ENCODE peak calls at places on chromosome 2, in six cellular contexts. One of them, this sample, is unnamed.

GRCh38 chr2:7845332-7845731 is 836.5 kb upstream of the ID2 start:
- DNase-seq in heart left ventricle: no peak
- DNase-seq in SJSA1: peak
- DNase-seq in GM23248: peak
- DNase-seq in cardiac muscle cell: peak
- DNase-seq in cardiac fibroblast: peak
- DNase-seq in this sample: no peak

GRCh38 chr2:29009711-29010677 is 28.9 kb downstream of the TOGARAM2 start:
- DNase-seq in heart left ventricle: no peak
- DNase-seq in SJSA1: no peak
- DNase-seq in cardiac muscle cell: no peak
- DNase-seq in GM23248: no peak
- DNase-seq in cardiac fibroblast: no peak
- DNase-seq in this sample: no peak

GRCh38 chr2:230870544-230871360 is 6.0 kb downstream of the ITM2C start:
- DNase-seq in SJSA1: no peak
- DNase-seq in GM23248: no peak
- DNase-seq in cardiac muscle cell: no peak
- DNase-seq in cardiac fibroblast: no peak
- DNase-seq in heart left ventricle: no peak
- DNase-seq in this sample: peak

GRCh38 chr2:174802459-174802858 is 38.2 kb upstream of the CHRNA1 start:
- DNase-seq in heart left ventricle: no peak
- DNase-seq in GM23248: peak
- DNase-seq in cardiac fibroblast: no peak
- DNase-seq in cardiac muscle cell: no peak
- DNase-seq in SJSA1: peak
- DNase-seq in this sample: no peak

GRCh38 chr2:238495422-238495821 is 68.7 kb downstream of the ASB1 start:
- DNase-seq in heart left ventricle: no peak
- DNase-seq in cardiac fibroblast: no peak
- DNase-seq in cardiac muscle cell: no peak
- DNase-seq in SJSA1: no peak
- DNase-seq in GM23248: no peak
- DNase-seq in this sample: no peak

GRCh38 chr2:204896146-204896545 is 350.9 kb downstream of the PARD3B start:
- DNase-seq in cardiac muscle cell: no peak
- DNase-seq in cardiac fibroblast: no peak
- DNase-seq in GM23248: no peak
- DNase-seq in SJSA1: no peak
- DNase-seq in heart left ventricle: no peak
- DNase-seq in this sample: no peak

GRCh38 chr2:5696351-5696740 is 4.2 kb downstream of the SOX11 start:
- DNase-seq in SJSA1: no peak
- DNase-seq in cardiac fibroblast: no peak
- DNase-seq in heart left ventricle: no peak
- DNase-seq in GM23248: peak
- DNase-seq in cardiac muscle cell: peak
- DNase-seq in this sample: peak

GRCh38 chr2:166802475-166802874 is 85.8 kb upstream of the XIRP2 start:
- DNase-seq in SJSA1: no peak
- DNase-seq in cardiac fibroblast: no peak
- DNase-seq in cardiac muscle cell: no peak
- DNase-seq in heart left ventricle: no peak
- DNase-seq in GM23248: no peak
- DNase-seq in this sample: peak

GRCh38 chr2:28568533-28568932 is 72.7 kb downstream of the PLB1 start:
- DNase-seq in cardiac muscle cell: no peak
- DNase-seq in SJSA1: peak
- DNase-seq in cardiac fibroblast: peak
- DNase-seq in GM23248: peak
- DNase-seq in heart left ventricle: no peak
- DNase-seq in this sample: no peak

GRCh38 chr2:20440001-20440560 is 6.8 kb upstream of the RHOB start:
- DNase-seq in heart left ventricle: peak
- DNase-seq in SJSA1: no peak
- DNase-seq in cardiac fibroblast: no peak
- DNase-seq in cardiac muscle cell: no peak
- DNase-seq in GM23248: no peak
- DNase-seq in this sample: no peak

GRCh38 chr2:113922335-113922734 is 32.4 kb downstream of the ACTR3 start:
- DNase-seq in cardiac muscle cell: no peak
- DNase-seq in SJSA1: no peak
- DNase-seq in cardiac fibroblast: no peak
- DNase-seq in heart left ventricle: no peak
- DNase-seq in GM23248: no peak
- DNase-seq in this sample: no peak

GRCh38 chr2:236748385-236748784 is 178.8 kb downstream of the ACKR3 start:
- DNase-seq in cardiac muscle cell: peak
- DNase-seq in GM23248: peak
- DNase-seq in SJSA1: no peak
- DNase-seq in cardiac fibroblast: peak
- DNase-seq in heart left ventricle: peak
- DNase-seq in this sample: no peak

GRCh38 chr2:24825883-24826800 is 32.9 kb downstream of the CENPO start:
- DNase-seq in cardiac fibroblast: peak
- DNase-seq in SJSA1: no peak
- DNase-seq in heart left ventricle: no peak
- DNase-seq in cardiac muscle cell: peak
- DNase-seq in GM23248: no peak
- DNase-seq in this sample: no peak

GRCh38 chr2:53640466-53640865 is 127.1 kb upstream of the CHAC2 start:
- DNase-seq in GM23248: no peak
- DNase-seq in heart left ventricle: no peak
- DNase-seq in SJSA1: no peak
- DNase-seq in cardiac muscle cell: no peak
- DNase-seq in cardiac fibroblast: no peak
- DNase-seq in this sample: no peak

GRCh38 chr2:25386662-25387478 is 45.1 kb upstream of the DNMT3A start:
- DNase-seq in cardiac fibroblast: no peak
- DNase-seq in SJSA1: no peak
- DNase-seq in heart left ventricle: no peak
- DNase-seq in GM23248: no peak
- DNase-seq in cardiac muscle cell: no peak
- DNase-seq in this sample: no peak

GRCh38 chr2:151728736-151729415 is 5.4 kb downstream of the NEB start:
- DNase-seq in GM23248: no peak
- DNase-seq in cardiac muscle cell: no peak
- DNase-seq in heart left ventricle: no peak
- DNase-seq in cardiac fibroblast: no peak
- DNase-seq in SJSA1: no peak
- DNase-seq in this sample: no peak

GRCh38 chr2:25285265-25286024 is 56.3 kb downstream of the DNMT3A start:
- DNase-seq in cardiac muscle cell: no peak
- DNase-seq in heart left ventricle: no peak
- DNase-seq in GM23248: no peak
- DNase-seq in SJSA1: no peak
- DNase-seq in cardiac fibroblast: no peak
- DNase-seq in this sample: no peak

DNA sequence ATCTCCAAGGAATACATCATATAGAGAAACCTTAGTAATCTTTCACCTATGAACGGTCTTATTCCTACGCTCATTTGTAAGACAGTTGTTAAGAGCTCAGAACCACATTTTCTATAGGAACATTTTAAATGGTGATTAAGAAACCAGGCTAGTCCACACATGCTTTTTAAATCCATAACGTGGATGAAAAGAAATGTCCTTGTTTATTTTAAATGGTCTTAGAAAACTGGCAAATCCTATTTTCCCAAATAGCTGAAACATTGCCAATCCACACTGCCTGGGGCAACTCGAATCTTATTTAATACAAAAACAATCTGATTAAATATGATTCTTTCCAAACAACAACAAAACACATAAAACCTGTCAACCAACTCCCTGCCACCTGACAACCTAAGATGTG is 23.7 kb downstream of the METTL8 start:
- DNase-seq in cardiac fibroblast: no peak
- DNase-seq in cardiac muscle cell: no peak
- DNase-seq in heart left ventricle: no peak
- DNase-seq in SJSA1: peak
- DNase-seq in GM23248: peak
- DNase-seq in this sample: peak
- H3K4me3 ChIP-seq in cardiac fibroblast: no peak
- H3K4me3 ChIP-seq in cardiac muscle cell: no peak
- H3K4me3 ChIP-seq in heart left ventricle: peak
- H3K4me3 ChIP-seq in SJSA1: no peak
- H3K4me3 ChIP-seq in GM23248: no peak
- H3K4me3 ChIP-seq in this sample: peak

DNA sequence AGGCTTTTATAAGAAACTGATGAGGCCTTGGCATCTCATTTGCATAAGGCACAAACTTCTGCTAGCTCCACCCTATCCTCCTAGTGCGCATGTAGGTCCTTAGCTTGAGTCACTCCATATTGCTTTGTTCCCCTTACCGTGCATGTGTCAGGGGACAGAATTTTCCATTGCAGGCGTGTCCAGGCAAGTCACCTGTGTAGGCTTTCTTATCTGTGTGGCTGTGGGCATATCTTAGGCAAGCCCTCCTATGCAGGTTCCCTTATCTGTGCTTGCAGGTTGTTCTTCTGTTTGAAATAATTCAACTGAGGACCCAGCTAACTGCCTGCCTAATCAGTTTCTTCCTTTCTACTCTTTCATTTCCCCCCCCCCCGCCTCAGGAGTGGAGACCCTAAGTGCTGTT is 63.3 kb upstream of the CDCA7 start:
- DNase-seq in SJSA1: no peak
- DNase-seq in heart left ventricle: no peak
- DNase-seq in cardiac muscle cell: no peak
- DNase-seq in GM23248: no peak
- DNase-seq in cardiac fibroblast: no peak
- DNase-seq in this sample: no peak
- H3K4me3 ChIP-seq in SJSA1: no peak
- H3K4me3 ChIP-seq in heart left ventricle: no peak
- H3K4me3 ChIP-seq in cardiac muscle cell: no peak
- H3K4me3 ChIP-seq in GM23248: no peak
- H3K4me3 ChIP-seq in cardiac fibroblast: no peak
- H3K4me3 ChIP-seq in this sample: no peak

DNA sequence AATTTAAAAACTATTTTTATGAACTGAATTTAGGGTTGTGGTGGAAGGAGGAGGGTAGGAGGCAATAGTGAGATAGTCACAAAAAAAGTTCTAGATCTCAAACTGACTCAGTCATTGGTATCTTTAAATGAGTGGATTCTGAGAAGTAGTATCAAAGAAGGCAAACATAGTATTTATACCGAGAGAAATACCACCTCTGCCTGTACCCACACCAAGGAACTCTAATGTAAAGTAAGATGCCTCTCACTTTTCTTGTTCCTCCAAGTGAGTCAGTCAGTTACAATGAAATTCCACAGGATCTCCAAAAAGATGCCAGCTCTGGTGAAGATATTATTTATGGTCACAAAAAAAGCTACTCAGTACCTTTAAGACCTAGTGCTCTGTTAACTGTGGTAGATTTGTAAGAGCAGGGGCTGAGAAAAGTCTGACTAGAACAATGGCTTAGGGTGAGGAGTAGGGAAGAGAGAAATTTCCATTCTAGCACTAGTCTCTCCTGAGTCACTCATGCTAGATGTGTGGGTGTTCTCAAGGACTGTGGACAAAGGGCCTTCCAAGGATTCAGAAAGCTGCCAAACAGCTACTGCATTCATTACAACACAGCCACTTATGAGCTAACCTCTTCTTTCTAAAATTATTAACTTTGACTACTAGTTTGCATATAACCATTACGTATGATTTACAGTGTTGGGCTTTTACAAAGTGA is 36.3 kb downstream of the YWHAQ start:
- DNase-seq in cardiac fibroblast: peak
- DNase-seq in SJSA1: peak
- DNase-seq in heart left ventricle: no peak
- DNase-seq in GM23248: peak
- DNase-seq in cardiac muscle cell: peak
- DNase-seq in this sample: no peak
- H3K4me3 ChIP-seq in cardiac fibroblast: no peak
- H3K4me3 ChIP-seq in SJSA1: no peak
- H3K4me3 ChIP-seq in heart left ventricle: no peak
- H3K4me3 ChIP-seq in GM23248: peak
- H3K4me3 ChIP-seq in cardiac muscle cell: no peak
- H3K4me3 ChIP-seq in this sample: no peak

DNA sequence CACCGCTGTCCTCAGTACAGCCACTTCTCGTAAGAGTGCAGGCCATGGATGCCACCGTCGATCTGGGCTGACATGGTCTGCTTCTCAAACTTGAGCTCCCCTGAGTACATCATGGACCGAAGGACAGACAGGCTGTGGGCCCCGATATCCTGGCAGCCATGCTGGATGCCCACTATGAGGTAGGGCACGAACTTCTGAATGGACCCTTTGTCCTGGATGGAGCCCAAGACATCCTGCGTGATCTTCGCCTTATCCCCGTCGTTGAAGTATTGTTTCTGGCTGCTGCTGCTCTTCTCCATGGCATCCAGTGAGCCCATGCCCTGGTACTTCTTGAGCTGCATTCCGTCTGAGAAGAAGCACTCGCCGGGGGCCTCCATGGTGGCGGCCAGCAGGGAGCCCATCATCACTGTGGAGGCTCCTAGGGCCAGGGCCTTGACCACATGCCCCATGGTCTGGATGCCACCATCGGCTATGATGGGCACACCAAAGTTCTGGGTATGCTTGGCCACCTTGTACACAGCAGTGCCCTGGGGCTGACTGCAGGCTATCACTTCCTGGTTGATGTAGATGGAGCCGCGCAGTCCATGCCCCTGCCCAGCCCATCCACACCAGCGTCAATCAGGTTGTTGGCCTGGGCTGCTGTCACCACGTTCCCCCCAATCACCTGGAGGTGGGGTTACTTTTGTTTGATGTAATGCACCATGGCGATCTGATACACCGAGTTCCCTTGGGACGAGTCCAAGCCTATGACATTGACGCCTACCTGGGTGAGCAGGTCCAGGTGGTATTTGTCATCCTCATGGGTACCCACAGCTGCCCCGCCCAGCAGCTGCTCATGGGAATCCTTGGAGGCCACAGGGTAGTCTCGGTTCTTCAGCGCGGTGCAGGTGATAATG is 21.8 kb downstream of the CFLAR start:
- DNase-seq in SJSA1: no peak
- DNase-seq in cardiac fibroblast: no peak
- DNase-seq in GM23248: no peak
- DNase-seq in cardiac muscle cell: no peak
- DNase-seq in heart left ventricle: no peak
- DNase-seq in this sample: no peak
- H3K4me3 ChIP-seq in SJSA1: no peak
- H3K4me3 ChIP-seq in cardiac fibroblast: no peak
- H3K4me3 ChIP-seq in GM23248: no peak
- H3K4me3 ChIP-seq in cardiac muscle cell: no peak
- H3K4me3 ChIP-seq in heart left ventricle: no peak
- H3K4me3 ChIP-seq in this sample: no peak

This sample was measured in SJCRH30.